ENCODE peak calls at places on chromosomes 16 and 17, in four cellular contexts. One of them, this sample, is unnamed.

GRCh38 chr16:67406628-67407027 is 9.6 kb downstream of the ZDHHC1 start:
- DNase-seq in HepG2: no peak
- DNase-seq in K562: no peak
- DNase-seq in SK-N-SH: peak
- DNase-seq in this sample: no peak

GRCh38 chr16:11913425-11914079 is 2.2 kb downstream of the GSPT1 start:
- DNase-seq in HepG2: no peak
- DNase-seq in K562: peak
- DNase-seq in SK-N-SH: no peak
- DNase-seq in this sample: no peak

GRCh38 chr16:49596699-49597291 is 223.2 kb downstream of the C16orf78 start:
- DNase-seq in HepG2: no peak
- DNase-seq in K562: no peak
- DNase-seq in SK-N-SH: peak
- DNase-seq in this sample: no peak

GRCh38 chr17:48429638-48430586 is at the start of gene SKAP1:
- DNase-seq in HepG2: no peak
- DNase-seq in K562: no peak
- DNase-seq in SK-N-SH: peak
- DNase-seq in this sample: no peak

GRCh38 chr16:84175351-84176081 is 11.3 kb downstream of the TAF1C start:
- DNase-seq in HepG2: peak
- DNase-seq in K562: peak
- DNase-seq in SK-N-SH: peak
- DNase-seq in this sample: peak

GRCh38 chr16:29656688-29657523 is 6.1 kb upstream of the SPN start:
- DNase-seq in HepG2: peak
- DNase-seq in K562: peak
- DNase-seq in SK-N-SH: no peak
- DNase-seq in this sample: no peak

GRCh38 chr17:68694791-68695485 is 93.8 kb upstream of the FAM20A start:
- DNase-seq in HepG2: no peak
- DNase-seq in K562: no peak
- DNase-seq in SK-N-SH: no peak
- DNase-seq in this sample: no peak

GRCh38 chr16:50393461-50394214 is 24.9 kb upstream of the BRD7 start:
- DNase-seq in HepG2: no peak
- DNase-seq in K562: no peak
- DNase-seq in SK-N-SH: no peak
- DNase-seq in this sample: no peak

GRCh38 chr16:12082207-12082606 is 105.7 kb downstream of the SNX29 start:
- DNase-seq in HepG2: no peak
- DNase-seq in K562: no peak
- DNase-seq in SK-N-SH: no peak
- DNase-seq in this sample: no peak

GRCh38 chr16:68800257-68800875 is 43.0 kb upstream of the TANGO6 start:
- DNase-seq in HepG2: peak
- DNase-seq in K562: peak
- DNase-seq in SK-N-SH: peak
- DNase-seq in this sample: peak

GRCh38 chr17:77875051-77875780 is 83.3 kb upstream of the TNRC6C start:
- DNase-seq in HepG2: no peak
- DNase-seq in K562: no peak
- DNase-seq in SK-N-SH: no peak
- DNase-seq in this sample: no peak
- TF ChIP-seq NFIC in HepG2: no peak
- TF ChIP-seq NFIC in K562: no peak
- TF ChIP-seq NFIC in SK-N-SH: peak
- TF ChIP-seq NFIC in this sample: no peak

GRCh38 chr17:78883090-78883532 is 19.9 kb downstream of the CEP295NL start:
- DNase-seq in HepG2: peak
- DNase-seq in K562: peak
- DNase-seq in SK-N-SH: peak
- DNase-seq in this sample: no peak

GRCh38 chr17:78882546-78883089 is 20.4 kb downstream of the CEP295NL start:
- DNase-seq in HepG2: no peak
- DNase-seq in K562: no peak
- DNase-seq in SK-N-SH: peak
- DNase-seq in this sample: no peak

GRCh38 chr17:78878871-78879270 is 24.1 kb downstream of the CEP295NL start:
- DNase-seq in HepG2: no peak
- DNase-seq in K562: no peak
- DNase-seq in SK-N-SH: no peak
- DNase-seq in this sample: no peak

GRCh38 chr17:78878261-78878660 is 24.7 kb downstream of the CEP295NL start:
- DNase-seq in HepG2: no peak
- DNase-seq in K562: no peak
- DNase-seq in SK-N-SH: no peak
- DNase-seq in this sample: no peak

DNA sequence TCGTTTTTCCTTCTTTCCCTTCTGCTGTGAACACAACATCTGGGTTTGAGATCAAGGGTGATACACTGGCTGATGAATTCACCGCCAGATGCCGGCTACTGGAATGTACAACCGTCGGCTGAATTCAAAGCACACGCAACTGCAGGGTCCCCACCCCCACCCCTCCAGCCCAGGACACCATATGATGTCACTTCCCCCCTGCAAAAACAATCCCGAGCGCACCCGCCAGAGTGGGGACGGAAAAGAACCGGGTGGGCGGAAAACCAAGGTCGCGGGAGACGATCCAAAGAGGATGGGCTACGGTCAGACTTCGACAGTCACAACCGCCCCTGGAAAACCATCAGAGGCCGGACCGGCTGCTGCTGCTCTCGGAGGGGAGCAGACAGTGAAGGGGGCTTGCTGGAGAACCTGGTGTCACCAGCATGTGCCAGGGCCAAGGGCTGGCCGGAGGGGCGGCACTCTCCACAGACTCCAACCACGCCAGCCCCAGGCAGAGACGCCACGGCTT is 23.3 kb downstream of the CEP295NL start:
- DNase-seq in HepG2: no peak
- DNase-seq in K562: peak
- DNase-seq in SK-N-SH: peak
- DNase-seq in this sample: no peak
- TF ChIP-seq NFIC in HepG2: no peak
- TF ChIP-seq NFIC in K562: no peak
- TF ChIP-seq NFIC in SK-N-SH: peak
- TF ChIP-seq NFIC in this sample: no peak

GRCh38 chr17:56594528-56595418 is 1.3 kb downstream of the NOG start:
- DNase-seq in HepG2: no peak
- DNase-seq in K562: no peak
- DNase-seq in SK-N-SH: no peak
- DNase-seq in this sample: no peak
- TF ChIP-seq NFIC in HepG2: no peak
- TF ChIP-seq NFIC in K562: no peak
- TF ChIP-seq NFIC in SK-N-SH: no peak
- TF ChIP-seq NFIC in this sample: no peak

GRCh38 chr17:32608267-32608666 is 121.5 kb downstream of the CDK5R1 start:
- DNase-seq in HepG2: no peak
- DNase-seq in K562: no peak
- DNase-seq in SK-N-SH: no peak
- DNase-seq in this sample: no peak

GRCh38 chr17:32610027-32610650 is 123.3 kb downstream of the CDK5R1 start:
- DNase-seq in HepG2: no peak
- DNase-seq in K562: no peak
- DNase-seq in SK-N-SH: no peak
- DNase-seq in this sample: no peak

GRCh38 chr17:32604966-32605365 is 118.2 kb downstream of the CDK5R1 start:
- DNase-seq in HepG2: peak
- DNase-seq in K562: no peak
- DNase-seq in SK-N-SH: no peak
- DNase-seq in this sample: no peak

GRCh38 chr17:32609085-32609484 is 122.3 kb downstream of the CDK5R1 start:
- DNase-seq in HepG2: peak
- DNase-seq in K562: no peak
- DNase-seq in SK-N-SH: peak
- DNase-seq in this sample: peak

GRCh38 chr17:32610943-32611342 is 124.2 kb downstream of the CDK5R1 start:
- DNase-seq in HepG2: no peak
- DNase-seq in K562: no peak
- DNase-seq in SK-N-SH: no peak
- DNase-seq in this sample: no peak
- TF ChIP-seq NFIC in HepG2: no peak
- TF ChIP-seq NFIC in K562: no peak
- TF ChIP-seq NFIC in SK-N-SH: no peak
- TF ChIP-seq NFIC in this sample: no peak

GRCh38 chr16:86517652-86518258 is 7.4 kb downstream of the FOXF1 start:
- DNase-seq in HepG2: peak
- DNase-seq in K562: peak
- DNase-seq in SK-N-SH: peak
- DNase-seq in this sample: no peak
- TF ChIP-seq NFIC in HepG2: no peak
- TF ChIP-seq NFIC in K562: no peak
- TF ChIP-seq NFIC in SK-N-SH: no peak
- TF ChIP-seq NFIC in this sample: no peak

GRCh38 chr17:38416840-38417209 is 11.4 kb upstream of the ARHGAP23 start:
- DNase-seq in HepG2: no peak
- DNase-seq in K562: peak
- DNase-seq in SK-N-SH: no peak
- DNase-seq in this sample: no peak
- TF ChIP-seq NFIC in HepG2: no peak
- TF ChIP-seq NFIC in K562: no peak
- TF ChIP-seq NFIC in SK-N-SH: no peak
- TF ChIP-seq NFIC in this sample: no peak

DNA sequence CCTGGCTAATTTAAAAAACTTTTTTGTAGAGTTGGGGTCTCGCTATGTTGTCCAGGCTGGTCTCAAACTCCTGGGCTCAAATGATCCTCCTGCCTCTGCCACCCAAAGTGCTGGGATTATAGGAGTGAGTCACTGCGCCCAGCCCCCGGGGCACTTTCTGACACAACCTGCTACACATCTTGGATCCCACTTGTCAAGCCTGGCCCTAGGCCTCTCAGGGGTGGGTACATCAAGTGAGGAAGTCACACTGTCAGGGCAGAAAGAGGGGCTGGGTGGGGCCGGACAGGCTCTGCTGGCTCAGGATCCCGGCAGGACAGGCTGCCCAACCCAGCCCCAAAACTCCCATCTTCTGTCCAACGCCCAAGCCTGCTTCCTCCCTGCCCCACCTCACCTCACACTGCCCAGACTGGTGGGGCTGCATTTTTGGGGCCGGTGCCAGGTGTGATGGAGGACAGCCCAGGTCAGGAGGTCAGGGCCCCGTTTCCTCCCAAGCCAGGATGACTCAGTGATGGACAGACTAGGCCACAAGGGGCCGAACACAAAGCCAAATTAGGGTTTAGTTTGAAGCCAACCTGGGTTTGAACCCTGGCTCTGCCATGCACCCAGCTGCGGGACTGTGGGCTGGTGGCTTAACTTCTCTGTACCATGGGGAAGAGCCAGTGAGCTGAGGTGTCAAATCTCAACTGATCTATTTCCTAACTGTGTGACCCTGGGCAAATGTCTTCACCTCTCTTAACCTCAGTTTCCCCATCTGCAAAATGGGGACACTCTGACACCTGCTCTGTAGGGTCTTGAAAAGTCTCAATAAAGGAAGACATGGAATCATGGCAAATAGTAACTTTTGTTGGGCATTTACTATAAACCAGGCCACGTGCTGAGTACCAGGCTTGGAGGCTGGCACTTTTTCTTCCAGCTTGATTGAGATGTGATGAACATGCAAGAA is 8.9 kb upstream of the PPL start:
- DNase-seq in HepG2: no peak
- DNase-seq in K562: no peak
- DNase-seq in SK-N-SH: no peak
- DNase-seq in this sample: no peak
- TF ChIP-seq NFIC in HepG2: no peak
- TF ChIP-seq NFIC in K562: no peak
- TF ChIP-seq NFIC in SK-N-SH: peak
- TF ChIP-seq NFIC in this sample: no peak

DNA sequence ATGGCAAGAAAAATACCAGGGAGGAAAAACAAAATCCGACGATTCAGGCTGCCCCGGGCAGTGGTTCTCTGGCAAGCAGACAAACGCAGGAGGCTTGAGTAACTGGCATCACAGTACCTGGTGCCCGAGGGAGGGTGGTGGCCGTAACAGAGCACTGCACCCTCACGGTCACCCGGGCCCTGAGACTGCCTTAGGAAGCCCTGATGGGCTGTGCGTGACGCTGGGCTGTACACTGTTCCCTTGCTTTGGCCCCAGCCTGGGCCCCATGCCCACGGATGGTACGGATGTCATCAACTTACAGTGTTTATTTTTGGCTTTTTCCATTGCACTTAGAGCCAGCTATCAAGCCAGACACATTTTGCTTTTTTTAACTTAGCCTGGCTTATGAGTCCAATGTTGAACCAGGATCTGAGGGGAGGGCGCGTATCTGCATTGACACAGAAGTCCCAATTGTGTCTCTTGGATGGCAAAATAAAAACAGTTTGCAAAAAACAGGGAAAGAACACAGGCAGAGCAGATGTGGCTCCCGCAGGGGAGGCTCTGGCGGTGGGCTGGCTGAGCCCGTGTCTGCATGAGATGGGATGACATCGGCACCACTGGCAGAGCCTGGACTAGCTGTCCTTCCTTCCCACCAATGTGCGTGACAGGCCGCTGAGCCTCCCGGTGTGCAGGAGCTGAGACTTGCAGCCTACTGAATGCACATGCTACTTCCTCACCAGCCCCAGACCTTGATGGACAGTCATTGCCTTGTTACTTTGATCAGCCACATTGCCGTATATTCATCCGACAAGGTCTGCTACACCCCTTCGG is 287.7 kb downstream of the FOXL1 start:
- DNase-seq in HepG2: no peak
- DNase-seq in K562: no peak
- DNase-seq in SK-N-SH: no peak
- DNase-seq in this sample: no peak
- TF ChIP-seq NFIC in HepG2: no peak
- TF ChIP-seq NFIC in K562: no peak
- TF ChIP-seq NFIC in SK-N-SH: no peak
- TF ChIP-seq NFIC in this sample: no peak

GRCh38 chr17:80827646-80828643 is 163.7 kb upstream of the CHMP6 start:
- DNase-seq in HepG2: no peak
- DNase-seq in K562: no peak
- DNase-seq in SK-N-SH: no peak
- DNase-seq in this sample: no peak
- TF ChIP-seq NFIC in HepG2: no peak
- TF ChIP-seq NFIC in K562: no peak
- TF ChIP-seq NFIC in SK-N-SH: no peak
- TF ChIP-seq NFIC in this sample: no peak